ENCODE peak calls at places on chromosomes 4 and X, in four cellular contexts. R is stomach, V is transverse colon, M is H1. U is an unnamed sample.

GRCh38 chr4:158094413-158095110 is 78.3 kb downstream of the GASK1B start:
- DNase-seq in V (no peak), M (no peak), R (no peak), U (no peak)

GRCh38 chr4:23614284-23614892 is 275.5 kb downstream of the PPARGC1A start:
- DNase-seq in R (no peak), V (no peak), M (peak; percentile 45), U (peak; percentile 32)

GRCh38 chr4:8886625-8887406 is 15.2 kb upstream of the HMX1 start:
- DNase-seq in R (no peak), V (no peak), M (no peak), U (no peak)

GRCh38 chr4:110487873-110488272 is 11.9 kb downstream of the ENPEP start:
- DNase-seq in R (no peak), M (no peak), V (no peak), U (no peak)

GRCh38 chr4:48315728-48316630 is 25.4 kb upstream of the SLAIN2 start:
- DNase-seq in R (no peak), V (no peak), M (no peak), U (no peak)

GRCh38 chr4:89300060-89300459 is 7.5 kb downstream of the GPRIN3 start:
- DNase-seq in V (no peak), R (no peak), M (no peak), U (no peak)

GRCh38 chrX:46837543-46838481 is 969 bp downstream of the RP2 start:
- DNase-seq in R (no peak), M (no peak), V (no peak), U (no peak)

GRCh38 chrX:65757943-65758342 is 90.5 kb downstream of the MSN start:
- DNase-seq in R (no peak), M (no peak), V (no peak), U (no peak)

GRCh38 chr4:121408-122084 is 2.8 kb upstream of the ZNF718 start:
- DNase-seq in R (no peak), M (peak; percentile 6), V (no peak), U (no peak)

GRCh38 chrX:100768679-100769338 is 36.9 kb upstream of the SYTL4 start:
- DNase-seq in M (peak; percentile 91), R (peak; percentile 95), V (peak; percentile 94), U (peak; percentile 89)

GRCh38 chr4:119977135-119977534 is 89.5 kb downstream of the MAD2L1 start:
- DNase-seq in M (no peak), V (no peak), R (no peak), U (no peak)

GRCh38 chr4:127975121-127975770 is 10.0 kb downstream of the ABHD18 start:
- DNase-seq in M (no peak), R (no peak), V (no peak), U (no peak)

GRCh38 chr4:71833175-71833900 is 49.5 kb upstream of the GC start:
- DNase-seq in V (peak; percentile 41), M (no peak), R (peak; percentile 58), U (peak; percentile 40)

DNA sequence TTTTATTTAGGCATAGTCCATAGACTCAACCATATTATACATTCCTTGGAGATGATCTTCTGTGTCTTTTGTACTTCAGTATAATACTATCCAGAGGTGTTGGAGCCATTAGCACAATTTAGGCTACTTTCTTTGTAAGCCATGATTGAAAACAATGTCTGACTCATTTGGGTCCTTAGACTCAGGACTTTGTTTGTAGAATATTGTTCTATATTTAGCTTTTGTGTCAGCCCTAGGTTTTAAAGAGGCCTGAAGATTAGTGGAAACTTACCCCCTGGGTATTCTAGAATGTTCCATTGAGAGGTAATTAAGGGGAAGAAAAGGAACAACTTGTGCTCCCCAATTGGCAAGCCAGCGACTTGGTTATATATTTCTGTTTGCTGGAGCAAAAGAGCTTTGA is 145.2 kb upstream of the SCML1 start:
- DNase-seq in M (no peak), R (no peak), V (no peak), U (no peak)
- TF ChIP-seq EP300 in M (no peak), R (no peak), V (no peak), U (no peak)

GRCh38 chrX:2468406-2469195 is 32.2 kb downstream of the DHRSX start:
- DNase-seq in V (no peak), R (no peak), M (no peak), U (no peak)
- TF ChIP-seq EP300 in V (no peak), R (no peak), M (no peak), U (no peak)

GRCh38 chr4:125951275-125951887 is 636.6 kb downstream of the FAT4 start:
- DNase-seq in R (no peak), V (no peak), M (no peak), U (no peak)
- TF ChIP-seq EP300 in R (no peak), V (no peak), M (no peak), U (no peak)

GRCh38 chr4:74109116-74109791 is 10.3 kb upstream of the CXCL2 start:
- DNase-seq in V (peak; percentile 27), R (no peak), M (no peak), U (no peak)
- TF ChIP-seq EP300 in V (no peak), R (no peak), M (no peak), U (peak; percentile 48)

DNA sequence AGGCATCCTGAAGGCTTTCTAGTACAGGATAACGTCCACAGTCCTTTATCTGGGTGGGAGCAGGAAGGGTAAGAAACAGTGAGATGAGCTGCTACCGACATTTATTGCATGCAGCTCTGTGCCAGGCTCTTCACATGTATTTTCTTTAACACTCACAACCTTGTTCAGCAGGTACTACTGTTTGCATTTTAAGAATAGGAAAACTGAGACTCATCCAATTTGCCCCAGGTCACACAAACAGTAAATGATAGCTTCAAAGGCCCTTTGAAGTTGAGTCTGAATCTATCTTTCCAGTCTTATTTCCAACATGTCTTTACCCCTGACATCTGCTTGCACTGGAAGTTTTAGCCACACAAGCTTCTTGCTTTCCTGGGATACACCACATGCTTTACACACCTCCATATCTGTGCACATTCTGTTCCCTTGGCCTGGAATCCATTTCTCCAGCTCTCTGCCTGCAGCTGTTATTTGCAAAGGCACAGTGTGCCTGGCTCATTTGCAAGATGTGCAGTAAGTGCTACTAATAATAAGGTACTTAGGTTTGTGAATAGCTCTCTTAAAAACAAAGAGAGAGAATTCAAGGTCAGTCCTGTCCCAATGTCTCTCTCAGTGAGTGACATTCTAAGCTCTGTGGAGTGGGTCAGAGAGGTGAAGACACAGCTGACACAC is 61.2 kb downstream of the METTL14 start:
- DNase-seq in M (no peak), R (no peak), V (no peak), U (no peak)
- TF ChIP-seq EP300 in M (no peak), R (no peak), V (no peak), U (no peak)

DNA sequence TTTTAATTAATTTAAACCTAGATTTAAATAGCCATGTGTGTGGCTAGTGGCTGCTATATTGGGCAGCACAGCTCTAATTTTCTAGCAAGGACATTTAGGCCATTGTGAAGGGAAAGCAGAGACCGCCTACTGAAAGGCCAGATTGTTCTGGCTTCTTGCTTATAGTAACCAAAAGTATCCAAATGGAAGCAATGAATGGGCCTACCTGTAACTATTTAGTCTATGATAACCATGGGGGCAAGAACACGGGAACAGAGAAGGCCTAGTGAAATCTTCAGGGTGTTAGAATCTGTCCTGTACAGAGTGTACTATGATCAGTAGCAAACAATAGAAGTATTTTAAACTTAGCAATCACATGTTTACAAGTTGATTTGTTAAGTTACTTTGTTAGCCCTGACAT is 16.5 kb upstream of the HPRT1 start:
- DNase-seq in M (no peak), R (no peak), V (no peak), U (no peak)
- TF ChIP-seq EP300 in M (no peak), R (no peak), V (no peak), U (no peak)

GRCh38 chr4:56389558-56389957 is 2.3 kb upstream of the AASDH start:
- DNase-seq in R (no peak), M (no peak), V (no peak), U (no peak)
- TF ChIP-seq EP300 in R (no peak), M (no peak), V (no peak), U (no peak)